ENCODE peak calls at places on chromosomes 3 and 15, in nine cellular contexts. One of them, this sample, is unnamed.

GRCh38 chr15:80494311-80494710 is 90.1 kb downstream of the ARNT2 start:
- DNase-seq in GM13976: no peak
- DNase-seq in astrocyte: peak; percentile 75
- DNase-seq in GM13977: no peak
- DNase-seq in nephron progenitor cell: no peak
- DNase-seq in mesothelial cell of epicardium: no peak
- DNase-seq in AG04449: no peak
- DNase-seq in dorsolateral prefrontal cortex: no peak
- DNase-seq in uterus: no peak
- DNase-seq in this sample: no peak

GRCh38 chr15:62742409-62743171 is 300.0 kb upstream of the TPM1 start:
- DNase-seq in GM13976: peak; percentile 67
- DNase-seq in astrocyte: peak; percentile 76
- DNase-seq in GM13977: peak; percentile 63
- DNase-seq in nephron progenitor cell: peak; percentile 60
- DNase-seq in mesothelial cell of epicardium: peak; percentile 68
- DNase-seq in AG04449: peak; percentile 68
- DNase-seq in dorsolateral prefrontal cortex: no peak
- DNase-seq in uterus: peak; percentile 82
- DNase-seq in this sample: peak; percentile 63

GRCh38 chr3:127786358-127787070 is 35.8 kb downstream of the MGLL start:
- DNase-seq in GM13976: no peak
- DNase-seq in astrocyte: peak; percentile 38
- DNase-seq in GM13977: no peak
- DNase-seq in nephron progenitor cell: no peak
- DNase-seq in mesothelial cell of epicardium: no peak
- DNase-seq in AG04449: no peak
- DNase-seq in dorsolateral prefrontal cortex: peak; percentile 91
- DNase-seq in uterus: peak; percentile 74
- DNase-seq in this sample: peak; percentile 87

GRCh38 chr3:126522363-126522788 is 1.6 kb upstream of the CHST13 start:
- DNase-seq in GM13976: peak; percentile 82
- DNase-seq in astrocyte: peak; percentile 19
- DNase-seq in GM13977: peak; percentile 83
- DNase-seq in nephron progenitor cell: peak; percentile 78
- DNase-seq in mesothelial cell of epicardium: peak; percentile 79
- DNase-seq in AG04449: no peak
- DNase-seq in dorsolateral prefrontal cortex: peak; percentile 74
- DNase-seq in uterus: peak; percentile 42
- DNase-seq in this sample: no peak

GRCh38 chr3:128456776-128457715 is 9.6 kb downstream of the DNAJB8 start:
- DNase-seq in GM13976: no peak
- DNase-seq in astrocyte: no peak
- DNase-seq in GM13977: no peak
- DNase-seq in nephron progenitor cell: no peak
- DNase-seq in mesothelial cell of epicardium: no peak
- DNase-seq in AG04449: no peak
- DNase-seq in dorsolateral prefrontal cortex: no peak
- DNase-seq in uterus: no peak
- DNase-seq in this sample: no peak

GRCh38 chr3:126083511-126083912 is 412 bp downstream of the SLC41A3 start:
- DNase-seq in GM13976: peak; percentile 76
- DNase-seq in astrocyte: peak; percentile 22
- DNase-seq in GM13977: peak; percentile 68
- DNase-seq in nephron progenitor cell: peak; percentile 73
- DNase-seq in mesothelial cell of epicardium: no peak
- DNase-seq in AG04449: no peak
- DNase-seq in dorsolateral prefrontal cortex: no peak
- DNase-seq in uterus: peak; percentile 46
- DNase-seq in this sample: no peak

GRCh38 chr3:101992861-101993260 is 143.5 kb downstream of the NFKBIZ start:
- DNase-seq in GM13976: no peak
- DNase-seq in astrocyte: peak; percentile 71
- DNase-seq in GM13977: no peak
- DNase-seq in nephron progenitor cell: no peak
- DNase-seq in mesothelial cell of epicardium: no peak
- DNase-seq in AG04449: no peak
- DNase-seq in dorsolateral prefrontal cortex: no peak
- DNase-seq in uterus: no peak
- DNase-seq in this sample: no peak

GRCh38 chr15:89441295-89441762 is 55.1 kb downstream of the RHCG start:
- DNase-seq in GM13976: peak; percentile 88
- DNase-seq in astrocyte: no peak
- DNase-seq in GM13977: peak; percentile 88
- DNase-seq in nephron progenitor cell: no peak
- DNase-seq in mesothelial cell of epicardium: no peak
- DNase-seq in AG04449: no peak
- DNase-seq in dorsolateral prefrontal cortex: no peak
- DNase-seq in uterus: no peak
- DNase-seq in this sample: no peak

GRCh38 chr15:64857421-64857820 is 15.7 kb downstream of the PLEKHO2 start:
- DNase-seq in GM13976: no peak
- DNase-seq in astrocyte: peak; percentile 73
- DNase-seq in GM13977: no peak
- DNase-seq in nephron progenitor cell: no peak
- DNase-seq in mesothelial cell of epicardium: no peak
- DNase-seq in AG04449: no peak
- DNase-seq in dorsolateral prefrontal cortex: no peak
- DNase-seq in uterus: no peak
- DNase-seq in this sample: no peak

GRCh38 chr3:150543531-150543930 is 2.8 kb downstream of the SERP1 start:
- DNase-seq in GM13976: no peak
- DNase-seq in astrocyte: no peak
- DNase-seq in GM13977: no peak
- DNase-seq in nephron progenitor cell: no peak
- DNase-seq in mesothelial cell of epicardium: no peak
- DNase-seq in AG04449: no peak
- DNase-seq in dorsolateral prefrontal cortex: no peak
- DNase-seq in uterus: no peak
- DNase-seq in this sample: no peak

GRCh38 chr3:25453521-25454410 is 25.7 kb downstream of the RARB start:
- DNase-seq in GM13976: no peak
- DNase-seq in astrocyte: no peak
- DNase-seq in GM13977: no peak
- DNase-seq in nephron progenitor cell: no peak
- DNase-seq in mesothelial cell of epicardium: no peak
- DNase-seq in AG04449: no peak
- DNase-seq in dorsolateral prefrontal cortex: no peak
- DNase-seq in uterus: peak; percentile 66
- DNase-seq in this sample: no peak

GRCh38 chr15:91694131-91694828 is 159.2 kb upstream of the SLCO3A1 start:
- DNase-seq in GM13976: no peak
- DNase-seq in astrocyte: peak; percentile 91
- DNase-seq in GM13977: no peak
- DNase-seq in nephron progenitor cell: no peak
- DNase-seq in mesothelial cell of epicardium: no peak
- DNase-seq in AG04449: no peak
- DNase-seq in dorsolateral prefrontal cortex: no peak
- DNase-seq in uterus: peak; percentile 57
- DNase-seq in this sample: peak; percentile 13

GRCh38 chr3:139524841-139525538 is 14.6 kb downstream of the RBP1 start:
- DNase-seq in GM13976: no peak
- DNase-seq in astrocyte: no peak
- DNase-seq in GM13977: no peak
- DNase-seq in nephron progenitor cell: no peak
- DNase-seq in mesothelial cell of epicardium: no peak
- DNase-seq in AG04449: no peak
- DNase-seq in dorsolateral prefrontal cortex: no peak
- DNase-seq in uterus: no peak
- DNase-seq in this sample: no peak

GRCh38 chr15:99059010-99059981 is 45.6 kb upstream of the SYNM start:
- DNase-seq in GM13976: peak; percentile 90
- DNase-seq in astrocyte: peak; percentile 74
- DNase-seq in GM13977: peak; percentile 89
- DNase-seq in nephron progenitor cell: peak; percentile 80
- DNase-seq in mesothelial cell of epicardium: peak; percentile 88
- DNase-seq in AG04449: peak; percentile 46
- DNase-seq in dorsolateral prefrontal cortex: peak; percentile 51
- DNase-seq in uterus: peak; percentile 92
- DNase-seq in this sample: peak; percentile 48

GRCh38 chr15:76149291-76149910 is 89.6 kb downstream of the TMEM266 start:
- DNase-seq in GM13976: no peak
- DNase-seq in astrocyte: no peak
- DNase-seq in GM13977: no peak
- DNase-seq in nephron progenitor cell: no peak
- DNase-seq in mesothelial cell of epicardium: no peak
- DNase-seq in AG04449: no peak
- DNase-seq in dorsolateral prefrontal cortex: no peak
- DNase-seq in uterus: no peak
- DNase-seq in this sample: no peak

GRCh38 chr15:76146808-76147207 is 87.0 kb downstream of the TMEM266 start:
- DNase-seq in GM13976: no peak
- DNase-seq in astrocyte: no peak
- DNase-seq in GM13977: no peak
- DNase-seq in nephron progenitor cell: no peak
- DNase-seq in mesothelial cell of epicardium: no peak
- DNase-seq in AG04449: no peak
- DNase-seq in dorsolateral prefrontal cortex: no peak
- DNase-seq in uterus: no peak
- DNase-seq in this sample: no peak

GRCh38 chr15:76150971-76151598 is 91.3 kb downstream of the TMEM266 start:
- DNase-seq in GM13976: peak; percentile 88
- DNase-seq in astrocyte: peak; percentile 37
- DNase-seq in GM13977: peak; percentile 86
- DNase-seq in nephron progenitor cell: peak; percentile 88
- DNase-seq in mesothelial cell of epicardium: peak; percentile 83
- DNase-seq in AG04449: peak; percentile 44
- DNase-seq in dorsolateral prefrontal cortex: peak; percentile 81
- DNase-seq in uterus: peak; percentile 37
- DNase-seq in this sample: no peak

GRCh38 chr15:76150508-76150907 is 90.7 kb downstream of the TMEM266 start:
- DNase-seq in GM13976: no peak
- DNase-seq in astrocyte: no peak
- DNase-seq in GM13977: no peak
- DNase-seq in nephron progenitor cell: no peak
- DNase-seq in mesothelial cell of epicardium: no peak
- DNase-seq in AG04449: no peak
- DNase-seq in dorsolateral prefrontal cortex: peak; percentile 52
- DNase-seq in uterus: no peak
- DNase-seq in this sample: no peak

GRCh38 chr15:76147906-76148553 is 88.2 kb downstream of the TMEM266 start:
- DNase-seq in GM13976: peak; percentile 80
- DNase-seq in astrocyte: no peak
- DNase-seq in GM13977: peak; percentile 76
- DNase-seq in nephron progenitor cell: peak; percentile 88
- DNase-seq in mesothelial cell of epicardium: peak; percentile 87
- DNase-seq in AG04449: no peak
- DNase-seq in dorsolateral prefrontal cortex: peak; percentile 43
- DNase-seq in uterus: no peak
- DNase-seq in this sample: no peak
- TF ChIP-seq CTCF in GM13976: peak; percentile 96
- TF ChIP-seq CTCF in astrocyte: peak; percentile 89
- TF ChIP-seq CTCF in GM13977: peak; percentile 98
- TF ChIP-seq CTCF in nephron progenitor cell: peak; percentile 99
- TF ChIP-seq CTCF in mesothelial cell of epicardium: peak; percentile 95
- TF ChIP-seq CTCF in AG04449: peak; percentile 93
- TF ChIP-seq CTCF in dorsolateral prefrontal cortex: peak; percentile 85
- TF ChIP-seq CTCF in uterus: peak; percentile 76
- TF ChIP-seq CTCF in this sample: peak; percentile 98

DNA sequence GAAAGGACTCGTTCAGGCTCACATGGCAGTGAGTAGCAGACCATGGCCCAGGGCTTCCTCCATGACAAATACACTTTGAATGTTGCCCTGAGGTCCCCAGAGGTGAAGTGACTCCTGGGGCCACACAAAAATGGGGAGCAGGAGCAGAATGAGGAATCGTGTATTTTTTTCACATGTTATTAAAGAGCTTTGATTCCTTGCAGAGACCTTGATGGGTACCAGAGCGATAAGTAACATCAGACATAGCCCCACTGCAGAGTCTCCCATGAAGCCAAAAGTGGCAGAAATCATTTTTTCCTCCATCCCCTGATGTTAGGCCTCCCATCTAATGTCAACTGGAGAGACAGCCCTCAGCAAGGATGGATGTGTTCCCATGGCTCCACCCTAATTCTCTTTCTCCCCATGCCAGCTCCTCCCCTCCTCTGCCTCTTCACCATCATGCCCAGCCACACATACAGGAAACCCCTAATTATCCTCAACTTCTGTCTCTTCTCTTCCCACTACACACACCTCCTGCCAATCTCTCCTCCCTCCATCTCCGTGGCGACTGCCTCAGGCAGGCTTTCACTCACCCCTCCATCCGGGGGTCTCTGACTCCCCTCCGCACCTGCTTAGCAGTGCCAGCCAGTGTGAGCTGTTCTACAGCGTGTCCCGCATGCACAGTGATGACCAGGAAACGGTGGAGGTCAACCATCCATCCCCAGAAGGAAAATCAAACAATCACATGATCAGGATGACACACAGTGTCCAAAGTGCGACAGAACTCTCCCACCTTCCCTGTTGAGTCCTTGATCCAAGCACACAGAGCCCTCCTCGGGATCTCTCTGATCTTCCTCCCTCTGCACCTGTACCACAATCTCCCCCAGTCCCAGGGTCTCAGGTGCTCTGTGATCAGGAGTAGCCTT is 7.1 kb upstream of the SSUH2 start:
- DNase-seq in GM13976: no peak
- DNase-seq in astrocyte: no peak
- DNase-seq in GM13977: no peak
- DNase-seq in nephron progenitor cell: no peak
- DNase-seq in mesothelial cell of epicardium: no peak
- DNase-seq in AG04449: no peak
- DNase-seq in dorsolateral prefrontal cortex: no peak
- DNase-seq in uterus: no peak
- DNase-seq in this sample: no peak
- TF ChIP-seq CTCF in GM13976: no peak
- TF ChIP-seq CTCF in astrocyte: no peak
- TF ChIP-seq CTCF in GM13977: no peak
- TF ChIP-seq CTCF in nephron progenitor cell: no peak
- TF ChIP-seq CTCF in mesothelial cell of epicardium: no peak
- TF ChIP-seq CTCF in AG04449: no peak
- TF ChIP-seq CTCF in dorsolateral prefrontal cortex: no peak
- TF ChIP-seq CTCF in uterus: no peak
- TF ChIP-seq CTCF in this sample: no peak

GRCh38 chr3:176206809-176207208 is 990.5 kb downstream of the TBL1XR1 start:
- DNase-seq in GM13976: no peak
- DNase-seq in astrocyte: no peak
- DNase-seq in GM13977: no peak
- DNase-seq in nephron progenitor cell: no peak
- DNase-seq in mesothelial cell of epicardium: no peak
- DNase-seq in AG04449: no peak
- DNase-seq in dorsolateral prefrontal cortex: no peak
- DNase-seq in uterus: no peak
- DNase-seq in this sample: no peak

GRCh38 chr3:176214758-176215157 is 982.5 kb downstream of the TBL1XR1 start:
- DNase-seq in GM13976: no peak
- DNase-seq in astrocyte: no peak
- DNase-seq in GM13977: no peak
- DNase-seq in nephron progenitor cell: no peak
- DNase-seq in mesothelial cell of epicardium: no peak
- DNase-seq in AG04449: no peak
- DNase-seq in dorsolateral prefrontal cortex: no peak
- DNase-seq in uterus: no peak
- DNase-seq in this sample: no peak

GRCh38 chr3:176208915-176209314 is 988.4 kb downstream of the TBL1XR1 start:
- DNase-seq in GM13976: no peak
- DNase-seq in astrocyte: no peak
- DNase-seq in GM13977: no peak
- DNase-seq in nephron progenitor cell: no peak
- DNase-seq in mesothelial cell of epicardium: no peak
- DNase-seq in AG04449: no peak
- DNase-seq in dorsolateral prefrontal cortex: no peak
- DNase-seq in uterus: no peak
- DNase-seq in this sample: no peak
- TF ChIP-seq CTCF in GM13976: no peak
- TF ChIP-seq CTCF in astrocyte: no peak
- TF ChIP-seq CTCF in GM13977: no peak
- TF ChIP-seq CTCF in nephron progenitor cell: no peak
- TF ChIP-seq CTCF in mesothelial cell of epicardium: no peak
- TF ChIP-seq CTCF in AG04449: no peak
- TF ChIP-seq CTCF in dorsolateral prefrontal cortex: no peak
- TF ChIP-seq CTCF in uterus: no peak
- TF ChIP-seq CTCF in this sample: no peak

GRCh38 chr15:70636540-70637165 is 126.7 kb downstream of the UACA start:
- DNase-seq in GM13976: no peak
- DNase-seq in astrocyte: no peak
- DNase-seq in GM13977: no peak
- DNase-seq in nephron progenitor cell: no peak
- DNase-seq in mesothelial cell of epicardium: no peak
- DNase-seq in AG04449: no peak
- DNase-seq in dorsolateral prefrontal cortex: no peak
- DNase-seq in uterus: no peak
- DNase-seq in this sample: no peak
- TF ChIP-seq CTCF in GM13976: no peak
- TF ChIP-seq CTCF in astrocyte: peak; percentile 36
- TF ChIP-seq CTCF in GM13977: no peak
- TF ChIP-seq CTCF in nephron progenitor cell: peak; percentile 15
- TF ChIP-seq CTCF in mesothelial cell of epicardium: no peak
- TF ChIP-seq CTCF in AG04449: peak; percentile 60
- TF ChIP-seq CTCF in dorsolateral prefrontal cortex: peak; percentile 58
- TF ChIP-seq CTCF in uterus: peak; percentile 37
- TF ChIP-seq CTCF in this sample: no peak

This sample was measured in gastrocnemius medialis.